ENCODE peak calls at places on chromosome 10, in nine cellular contexts. I is posterior cingulate gyrus, R is amniotic stem cell, F is mesenteric fat pad, Q is nephron progenitor cell, D is HTR-8/SVneo, L is NAMALWA, W is GM23248, G is H4. M is an unnamed sample.

GRCh38 chr10:50260791-50261281 is 9.5 kb upstream of the ASAH2 start:
- DNase-seq in I (no peak), R (no peak), F (no peak), Q (no peak), D (no peak), L (peak; percentile 34), W (peak; percentile 50), G (no peak), M (peak; percentile 66)

GRCh38 chr10:68559872-68560200 is 301 bp upstream of the TET1 start:
- DNase-seq in I (no peak), R (no peak), F (no peak), Q (no peak), D (no peak), L (no peak), W (peak; percentile 54), G (no peak), M (peak; percentile 81)

GRCh38 chr10:86871563-86872183 is 85.7 kb downstream of the MMRN2 start:
- DNase-seq in I (no peak), R (no peak), F (no peak), Q (no peak), D (no peak), L (no peak), W (no peak), G (no peak), M (no peak)

GRCh38 chr10:33688506-33688905 is 354.0 kb upstream of the NRP1 start:
- DNase-seq in I (no peak), R (no peak), F (no peak), Q (no peak), D (no peak), L (no peak), W (no peak), G (no peak), M (no peak)

GRCh38 chr10:104098360-104098925 is 12.8 kb upstream of the COL17A1 start:
- DNase-seq in I (no peak), R (no peak), F (no peak), Q (no peak), D (no peak), L (no peak), W (peak; percentile 17), G (no peak), M (no peak)

GRCh38 chr10:11610855-11611247 is 599 bp downstream of the USP6NL start:
- DNase-seq in I (no peak), R (no peak), F (no peak), Q (no peak), D (no peak), L (peak; percentile 76), W (peak; percentile 73), G (no peak), M (peak; percentile 52)

GRCh38 chr10:47116445-47116844 is 183.6 kb upstream of the GDF10 start:
- DNase-seq in I (no peak), R (no peak), F (no peak), Q (no peak), D (no peak), L (no peak), W (no peak), G (no peak), M (no peak)

GRCh38 chr10:101141622-101142532 is 10.8 kb downstream of the TLX1 start:
- DNase-seq in I (peak; percentile 77), R (peak; percentile 36), F (peak; percentile 91), Q (peak; percentile 89), D (peak; percentile 94), L (peak; percentile 91), W (peak; percentile 90), G (peak; percentile 72), M (peak; percentile 88)

GRCh38 chr10:89330537-89330936 is 2.7 kb downstream of the IFIT3 start:
- DNase-seq in I (no peak), R (no peak), F (no peak), Q (no peak), D (no peak), L (no peak), W (no peak), G (no peak), M (no peak)

GRCh38 chr10:48470893-48471805 is 133.7 kb downstream of the ARHGAP22 start:
- DNase-seq in I (no peak), R (no peak), F (peak; percentile 67), Q (peak; percentile 1), D (no peak), L (no peak), W (peak; percentile 56), G (no peak), M (peak; percentile 27)

M was measured in NB4.